ENCODE peak calls at places on chromosomes 2 and 18, in ten cellular contexts. C is prostate gland, N is ovary, Y is IMR-90, G is suprapubic skin, K is GM12892, F is gastrocnemius medialis, W is stomach, V is A549, Q is H54. M is an unnamed sample.

GRCh38 chr2:236745420-236746210 is 176.0 kb downstream of the ACKR3 start:
- DNase-seq in F (no peak), K (no peak), Y (peak; percentile 55), Q (no peak), C (peak; percentile 65), N (no peak), W (no peak), V (peak; percentile 79), G (no peak), M (peak; percentile 89)

GRCh38 chr18:68763082-68763481 is 34.8 kb upstream of the CCDC102B start:
- DNase-seq in Q (no peak), G (no peak), C (no peak), K (no peak), F (no peak), Y (peak; percentile 41), N (no peak), V (no peak), W (no peak), M (no peak)

GRCh38 chr2:216375288-216375687 is 3.0 kb upstream of the MARCHF4 start:
- DNase-seq in Q (no peak), N (no peak), W (no peak), V (no peak), C (no peak), K (no peak), F (no peak), G (no peak), Y (no peak), M (no peak)

GRCh38 chr2:121489284-121489683 is 41.4 kb upstream of the RNU4ATAC start:
- DNase-seq in N (no peak), W (peak; percentile 35), K (no peak), G (no peak), C (peak; percentile 13), Q (no peak), Y (peak; percentile 68), V (peak; percentile 42), F (no peak), M (no peak)

GRCh38 chr2:28627722-28628480 is 123.7 kb upstream of the PPP1CB start:
- DNase-seq in K (no peak), C (no peak), N (no peak), Q (no peak), Y (peak; percentile 75), F (peak; percentile 70), V (no peak), G (no peak), W (no peak), M (no peak)

GRCh38 chr18:2337552-2338141 is 233.7 kb downstream of the METTL4 start:
- DNase-seq in V (peak; percentile 29), F (no peak), W (peak; percentile 42), C (no peak), Y (peak; percentile 50), N (no peak), K (peak; percentile 5), Q (peak; percentile 6), G (no peak), M (no peak)

GRCh38 chr2:238267884-238268680 is 20.3 kb downstream of the PER2 start:
- DNase-seq in F (no peak), N (no peak), C (no peak), G (no peak), V (no peak), K (no peak), Q (no peak), Y (no peak), W (no peak), M (no peak)

GRCh38 chr2:116719841-116720240 is 1094.7 kb upstream of the DDX18 start:
- DNase-seq in V (no peak), Q (no peak), W (no peak), C (no peak), F (no peak), G (no peak), K (no peak), N (peak; percentile 20), Y (no peak), M (no peak)

GRCh38 chr2:234448506-234449169 is 48.2 kb downstream of the ARL4C start:
- DNase-seq in F (no peak), V (no peak), C (no peak), K (no peak), Q (no peak), Y (no peak), G (no peak), N (no peak), W (no peak), M (no peak)

GRCh38 chr2:235856820-235857185 is 311.4 kb downstream of the GBX2 start:
- DNase-seq in K (no peak), G (no peak), Y (no peak), C (no peak), V (no peak), Q (no peak), W (no peak), N (no peak), F (no peak), M (no peak)

GRCh38 chr2:55919574-55919973 is 4.0 kb downstream of the EFEMP1 start:
- DNase-seq in V (no peak), Y (no peak), C (no peak), Q (no peak), G (no peak), F (no peak), K (no peak), W (no peak), N (no peak), M (no peak)
- TF ChIP-seq POLR2A in V (no peak), Y (no peak), C (no peak), Q (no peak), G (no peak), F (no peak), K (no peak), W (no peak), N (no peak), M (no peak)

DNA sequence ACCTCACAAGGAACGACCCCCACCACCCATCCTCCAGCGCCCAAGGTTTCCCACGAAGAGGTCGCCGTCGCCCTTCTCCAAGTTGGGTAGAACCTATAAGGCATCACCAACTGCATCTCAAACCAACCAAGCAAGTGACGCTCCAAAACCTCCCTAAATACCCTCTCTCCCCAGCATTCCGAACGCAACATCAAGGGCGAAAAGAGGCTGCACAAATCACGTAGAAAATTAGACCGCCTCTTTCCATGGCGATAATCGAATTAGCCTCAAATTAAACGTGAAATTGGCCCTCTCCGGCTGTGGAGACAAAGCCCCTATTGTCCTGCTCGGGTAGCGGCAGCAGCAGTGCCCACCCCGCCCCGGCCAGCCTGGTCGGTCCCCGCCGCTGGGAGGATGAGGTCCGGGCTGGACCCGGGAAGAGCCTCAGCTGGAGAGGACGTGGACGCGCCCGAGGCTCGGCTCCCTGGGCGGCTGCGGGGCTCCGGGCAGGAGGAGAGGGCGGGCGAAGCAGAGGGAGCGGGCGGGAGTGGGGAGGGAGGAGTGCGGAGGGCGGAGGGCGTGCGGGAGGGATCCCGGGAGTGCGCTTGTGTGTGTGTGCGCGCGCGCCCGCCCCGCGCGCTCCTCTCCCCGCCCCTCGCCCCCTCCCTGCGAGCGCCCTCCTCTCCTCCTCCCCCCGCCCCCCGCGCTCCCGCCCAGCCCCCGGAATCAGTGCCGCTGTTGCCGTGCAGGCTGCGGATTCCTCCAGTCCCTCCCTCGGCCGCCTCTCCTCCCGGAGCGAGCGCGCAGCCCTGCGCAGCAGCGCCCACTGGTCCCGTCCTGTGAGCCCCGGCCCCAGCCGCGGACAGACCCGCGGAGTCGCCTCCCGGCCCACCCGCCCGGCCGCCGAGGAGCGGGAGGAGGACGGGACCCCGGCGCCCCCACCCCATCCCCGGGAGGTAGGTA is at the start of gene SPTBN1:
- DNase-seq in C (peak; percentile 90), Y (peak; percentile 90), N (peak; percentile 97), V (peak; percentile 91), G (peak; percentile 93), W (peak; percentile 82), F (peak; percentile 80), Q (peak; percentile 71), K (peak; percentile 27), M (peak; percentile 84)
- TF ChIP-seq POLR2A in C (peak; percentile 41), Y (peak; percentile 61), N (peak; percentile 76), V (peak; percentile 79), G (no peak), W (no peak), F (peak; percentile 66), Q (peak; percentile 91), K (no peak), M (no peak)

GRCh38 chr18:12290086-12290485 is 18.0 kb upstream of the TUBB6 start:
- DNase-seq in Q (no peak), V (no peak), K (no peak), W (no peak), G (peak; percentile 48), N (no peak), Y (no peak), F (no peak), C (no peak), M (no peak)

GRCh38 chr18:12287131-12287681 is 20.8 kb upstream of the TUBB6 start:
- DNase-seq in Q (no peak), F (no peak), C (no peak), G (peak; percentile 61), V (no peak), K (no peak), Y (no peak), W (no peak), N (no peak), M (no peak)

GRCh38 chr18:12291161-12291560 is 16.9 kb upstream of the TUBB6 start:
- DNase-seq in C (no peak), W (no peak), N (no peak), Y (no peak), K (no peak), F (no peak), V (no peak), Q (no peak), G (peak; percentile 43), M (no peak)

GRCh38 chr18:12288406-12288762 is 19.7 kb upstream of the TUBB6 start:
- DNase-seq in K (no peak), C (no peak), Q (no peak), F (no peak), N (no peak), W (no peak), V (no peak), G (no peak), Y (no peak), M (no peak)

GRCh38 chr18:12287684-12288405 is 20.2 kb upstream of the TUBB6 start:
- DNase-seq in N (peak; percentile 67), C (peak; percentile 47), W (peak; percentile 73), Y (peak; percentile 95), Q (peak; percentile 81), G (peak; percentile 84), F (peak; percentile 51), V (peak; percentile 40), K (no peak), M (peak; percentile 95)
- TF ChIP-seq POLR2A in N (no peak), C (peak; percentile 63), W (no peak), Y (peak; percentile 78), Q (peak; percentile 30), G (no peak), F (no peak), V (no peak), K (no peak), M (no peak)

DNA sequence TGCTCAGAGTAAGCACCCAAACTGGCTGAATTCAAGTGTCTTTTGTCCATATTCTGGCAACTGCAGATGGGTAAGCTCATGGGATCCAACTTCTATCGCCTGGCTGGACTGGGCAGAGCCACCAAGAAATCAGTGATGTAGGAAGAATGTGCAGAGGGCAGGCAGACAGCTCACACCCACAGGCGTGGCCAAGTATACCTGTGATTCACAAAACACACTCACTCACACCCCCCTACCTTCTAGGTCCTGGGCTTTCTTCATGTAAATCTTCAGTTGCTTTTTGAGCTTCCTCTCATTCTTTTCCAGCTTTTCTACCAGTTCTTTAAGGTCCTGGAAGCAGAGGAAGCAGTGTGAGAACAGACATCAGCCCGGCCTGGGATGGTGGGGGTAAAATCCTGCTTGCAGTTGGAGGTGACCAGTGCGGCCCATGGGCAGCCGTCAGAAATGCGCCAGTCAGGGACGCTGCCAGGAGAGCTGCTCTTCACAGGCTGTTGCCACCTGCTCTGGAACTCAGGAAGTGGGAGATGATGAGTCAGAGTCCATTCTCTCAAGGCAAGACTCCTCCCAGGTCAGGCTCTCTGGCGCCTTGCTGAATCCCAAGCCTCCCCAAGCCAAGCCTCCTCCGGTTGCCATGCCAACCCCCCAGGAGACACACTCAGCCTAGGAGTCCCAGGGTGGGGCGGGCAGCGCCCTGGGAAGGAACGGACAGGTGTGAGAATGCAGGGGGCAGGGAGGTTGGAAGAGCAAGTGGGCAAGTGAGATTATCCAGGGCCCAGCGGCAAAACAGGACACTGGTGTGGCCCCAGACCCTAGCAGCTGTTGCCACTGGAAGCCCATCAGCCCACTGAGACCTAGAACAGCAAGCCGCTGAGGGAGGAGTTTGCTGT is 36.2 kb upstream of the ACAA2 start:
- DNase-seq in G (no peak), V (peak; percentile 87), F (no peak), Q (peak; percentile 90), N (peak; percentile 27), Y (peak; percentile 92), K (no peak), W (peak; percentile 72), C (no peak), M (no peak)
- TF ChIP-seq POLR2A in G (no peak), V (peak; percentile 26), F (no peak), Q (no peak), N (no peak), Y (no peak), K (no peak), W (no peak), C (no peak), M (no peak)

M was measured in lower leg skin.